ENCODE peak calls at places on chromosomes 7 and 10, in ten cellular contexts. One of them, this sample, is unnamed.

GRCh38 chr7:44909596-44909995 is 24.3 kb upstream of the PURB start:
- DNase-seq in heart left ventricle: no peak
- DNase-seq in T-cell: no peak
- DNase-seq in HuH-7: no peak
- DNase-seq in progenitor cell of endocrine pancreas: no peak
- DNase-seq in BJ: no peak
- DNase-seq in stimulated activated naive CD4-positive, alpha-beta T cell treated with Interleukin-2 at 50 U/mL for 16 hours: no peak
- DNase-seq in endothelial cell: no peak
- DNase-seq in H54: no peak
- DNase-seq in AG20443: no peak
- DNase-seq in this sample: peak; percentile 59

GRCh38 chr10:117363027-117363426 is 12.2 kb downstream of the PDZD8 start:
- DNase-seq in BJ: no peak
- DNase-seq in heart left ventricle: no peak
- DNase-seq in progenitor cell of endocrine pancreas: no peak
- DNase-seq in HuH-7: no peak
- DNase-seq in H54: peak; percentile 8
- DNase-seq in T-cell: no peak
- DNase-seq in endothelial cell: no peak
- DNase-seq in AG20443: peak; percentile 17
- DNase-seq in stimulated activated naive CD4-positive, alpha-beta T cell treated with Interleukin-2 at 50 U/mL for 16 hours: no peak
- DNase-seq in this sample: no peak

GRCh38 chr7:40542982-40543741 is 408.4 kb downstream of the SUGCT start:
- DNase-seq in T-cell: no peak
- DNase-seq in BJ: peak; percentile 62
- DNase-seq in endothelial cell: no peak
- DNase-seq in HuH-7: no peak
- DNase-seq in progenitor cell of endocrine pancreas: no peak
- DNase-seq in heart left ventricle: no peak
- DNase-seq in H54: no peak
- DNase-seq in stimulated activated naive CD4-positive, alpha-beta T cell treated with Interleukin-2 at 50 U/mL for 16 hours: no peak
- DNase-seq in AG20443: peak; percentile 16
- DNase-seq in this sample: no peak

GRCh38 chr7:151558575-151558974 is 38.9 kb upstream of the RHEB start:
- DNase-seq in H54: no peak
- DNase-seq in HuH-7: no peak
- DNase-seq in endothelial cell: no peak
- DNase-seq in AG20443: peak; percentile 44
- DNase-seq in BJ: no peak
- DNase-seq in stimulated activated naive CD4-positive, alpha-beta T cell treated with Interleukin-2 at 50 U/mL for 16 hours: no peak
- DNase-seq in progenitor cell of endocrine pancreas: no peak
- DNase-seq in T-cell: no peak
- DNase-seq in heart left ventricle: no peak
- DNase-seq in this sample: no peak

GRCh38 chr10:114413398-114413797 is 9.1 kb upstream of the AFAP1L2 start:
- DNase-seq in HuH-7: no peak
- DNase-seq in progenitor cell of endocrine pancreas: no peak
- DNase-seq in AG20443: no peak
- DNase-seq in H54: peak; percentile 63
- DNase-seq in endothelial cell: no peak
- DNase-seq in T-cell: no peak
- DNase-seq in BJ: no peak
- DNase-seq in stimulated activated naive CD4-positive, alpha-beta T cell treated with Interleukin-2 at 50 U/mL for 16 hours: no peak
- DNase-seq in heart left ventricle: peak; percentile 82
- DNase-seq in this sample: peak; percentile 75

GRCh38 chr10:51341216-51341615 is 266.9 kb downstream of the PRKG1 start:
- DNase-seq in H54: no peak
- DNase-seq in HuH-7: no peak
- DNase-seq in endothelial cell: no peak
- DNase-seq in BJ: no peak
- DNase-seq in AG20443: no peak
- DNase-seq in heart left ventricle: no peak
- DNase-seq in progenitor cell of endocrine pancreas: no peak
- DNase-seq in stimulated activated naive CD4-positive, alpha-beta T cell treated with Interleukin-2 at 50 U/mL for 16 hours: no peak
- DNase-seq in T-cell: no peak
- DNase-seq in this sample: peak; percentile 3

GRCh38 chr10:114508376-114508775 is 104.1 kb upstream of the AFAP1L2 start:
- DNase-seq in T-cell: no peak
- DNase-seq in endothelial cell: no peak
- DNase-seq in HuH-7: no peak
- DNase-seq in H54: no peak
- DNase-seq in BJ: no peak
- DNase-seq in stimulated activated naive CD4-positive, alpha-beta T cell treated with Interleukin-2 at 50 U/mL for 16 hours: no peak
- DNase-seq in AG20443: no peak
- DNase-seq in progenitor cell of endocrine pancreas: no peak
- DNase-seq in heart left ventricle: no peak
- DNase-seq in this sample: no peak

GRCh38 chr10:132570771-132571564 is 33.4 kb downstream of the INPP5A start:
- DNase-seq in AG20443: no peak
- DNase-seq in HuH-7: no peak
- DNase-seq in endothelial cell: no peak
- DNase-seq in heart left ventricle: no peak
- DNase-seq in T-cell: no peak
- DNase-seq in BJ: no peak
- DNase-seq in progenitor cell of endocrine pancreas: no peak
- DNase-seq in stimulated activated naive CD4-positive, alpha-beta T cell treated with Interleukin-2 at 50 U/mL for 16 hours: no peak
- DNase-seq in H54: no peak
- DNase-seq in this sample: peak; percentile 61

GRCh38 chr7:3643091-3643490 is 342.0 kb downstream of the SDK1 start:
- DNase-seq in T-cell: no peak
- DNase-seq in HuH-7: no peak
- DNase-seq in heart left ventricle: no peak
- DNase-seq in progenitor cell of endocrine pancreas: no peak
- DNase-seq in endothelial cell: no peak
- DNase-seq in BJ: no peak
- DNase-seq in H54: no peak
- DNase-seq in stimulated activated naive CD4-positive, alpha-beta T cell treated with Interleukin-2 at 50 U/mL for 16 hours: no peak
- DNase-seq in AG20443: no peak
- DNase-seq in this sample: no peak

GRCh38 chr7:150400779-150401423 is 21.8 kb downstream of the ZNF775 start:
- DNase-seq in BJ: no peak
- DNase-seq in H54: no peak
- DNase-seq in AG20443: no peak
- DNase-seq in progenitor cell of endocrine pancreas: no peak
- DNase-seq in endothelial cell: no peak
- DNase-seq in T-cell: no peak
- DNase-seq in stimulated activated naive CD4-positive, alpha-beta T cell treated with Interleukin-2 at 50 U/mL for 16 hours: no peak
- DNase-seq in HuH-7: no peak
- DNase-seq in heart left ventricle: no peak
- DNase-seq in this sample: no peak

GRCh38 chr10:70575486-70575873 is 27.1 kb downstream of the PRF1 start:
- DNase-seq in AG20443: no peak
- DNase-seq in heart left ventricle: peak; percentile 23
- DNase-seq in BJ: no peak
- DNase-seq in endothelial cell: no peak
- DNase-seq in T-cell: no peak
- DNase-seq in H54: no peak
- DNase-seq in progenitor cell of endocrine pancreas: no peak
- DNase-seq in stimulated activated naive CD4-positive, alpha-beta T cell treated with Interleukin-2 at 50 U/mL for 16 hours: no peak
- DNase-seq in HuH-7: no peak
- DNase-seq in this sample: peak; percentile 71

GRCh38 chr10:51427758-51428157 is 271.6 kb downstream of the CSTF2T start:
- DNase-seq in HuH-7: no peak
- DNase-seq in stimulated activated naive CD4-positive, alpha-beta T cell treated with Interleukin-2 at 50 U/mL for 16 hours: no peak
- DNase-seq in endothelial cell: no peak
- DNase-seq in progenitor cell of endocrine pancreas: no peak
- DNase-seq in AG20443: no peak
- DNase-seq in heart left ventricle: no peak
- DNase-seq in H54: no peak
- DNase-seq in T-cell: no peak
- DNase-seq in BJ: no peak
- DNase-seq in this sample: no peak

This sample was measured in NB4.